ENCODE peak calls at places on chromosomes 11 and 22, in seven cellular contexts. H, V, L, F, Y, K and X are unnamed samples.

GRCh38 chr11:125593113-125593761 is 585 bp downstream of the STT3A start:
- DNase-seq in H (no peak), V (no peak), L (peak), F (peak), Y (no peak), K (no peak), X (no peak)

GRCh38 chr11:82865841-82866240 is 34.4 kb downstream of the PRCP start:
- DNase-seq in H (no peak), V (no peak), L (no peak), F (no peak), Y (no peak), K (no peak), X (no peak)

GRCh38 chr11:115990004-115990447 is 485.8 kb upstream of the CADM1 start:
- DNase-seq in H (no peak), V (no peak), L (no peak), F (no peak), Y (no peak), K (no peak), X (peak)

GRCh38 chr22:20164863-20165262 is 14.0 kb upstream of the CCDC188 start:
- DNase-seq in H (no peak), V (no peak), L (no peak), F (no peak), Y (no peak), K (no peak), X (peak)

GRCh38 chr11:96235725-96236124 is 107.3 kb downstream of the MAML2 start:
- DNase-seq in H (no peak), V (no peak), L (no peak), F (no peak), Y (no peak), K (no peak), X (no peak)

GRCh38 chr11:71204294-71204693 is 48.1 kb downstream of the SHANK2 start:
- DNase-seq in H (no peak), V (no peak), L (no peak), F (no peak), Y (no peak), K (no peak), X (no peak)

GRCh38 chr11:7364660-7365059 is 113.0 kb downstream of the SYT9 start:
- DNase-seq in H (no peak), V (no peak), L (no peak), F (no peak), Y (no peak), K (no peak), X (no peak)

GRCh38 chr11:73889019-73889418 is 12.2 kb downstream of the PAAF1 start:
- DNase-seq in H (no peak), V (no peak), L (no peak), F (no peak), Y (no peak), K (no peak), X (no peak)

GRCh38 chr22:26681395-26681821 is 24.0 kb downstream of the MIAT start:
- DNase-seq in H (no peak), V (no peak), L (no peak), F (no peak), Y (no peak), K (no peak), X (peak)

GRCh38 chr11:68074584-68075352 is 35.9 kb downstream of the TCIRG1 start:
- DNase-seq in H (no peak), V (no peak), L (no peak), F (no peak), Y (no peak), K (no peak), X (no peak)

GRCh38 chr22:34946339-34946985 is 119.5 kb upstream of the ISX start:
- DNase-seq in H (no peak), V (no peak), L (no peak), F (no peak), Y (no peak), K (no peak), X (no peak)

GRCh38 chr11:62726156-62727006 is 876 bp downstream of the HNRNPUL2 start:
- DNase-seq in H (peak), V (no peak), L (no peak), F (no peak), Y (no peak), K (no peak), X (no peak)

GRCh38 chr11:35419713-35420333 is 465 bp upstream of the SLC1A2 start:
- DNase-seq in H (no peak), V (no peak), L (no peak), F (no peak), Y (no peak), K (no peak), X (no peak)

GRCh38 chr11:1773711-1774550 is 10.2 kb upstream of the CTSD start:
- DNase-seq in H (no peak), V (no peak), L (no peak), F (no peak), Y (no peak), K (no peak), X (no peak)

GRCh38 chr11:63639195-63639832 is 25.1 kb upstream of the PLAAT3 start:
- DNase-seq in H (no peak), V (no peak), L (peak), F (no peak), Y (no peak), K (no peak), X (no peak)

GRCh38 chr22:31400023-31400397 is 606 bp downstream of the DRG1 start:
- DNase-seq in H (no peak), V (no peak), L (no peak), F (no peak), Y (no peak), K (no peak), X (no peak)

GRCh38 chr22:50202130-50202671 is 1.4 kb downstream of the SELENOO start:
- DNase-seq in H (peak), V (no peak), L (no peak), F (no peak), Y (no peak), K (no peak), X (peak)

GRCh38 chr22:32044477-32044876 is 1.4 kb downstream of the SLC5A1 start:
- DNase-seq in H (no peak), V (no peak), L (no peak), F (no peak), Y (no peak), K (no peak), X (no peak)

GRCh38 chr11:20467458-20468185 is 80.1 kb downstream of the PRMT3 start:
- DNase-seq in H (no peak), V (no peak), L (no peak), F (no peak), Y (no peak), K (no peak), X (no peak)

GRCh38 chr11:34316347-34317037 is 41.3 kb downstream of the ABTB2 start:
- DNase-seq in H (no peak), V (no peak), L (no peak), F (no peak), Y (no peak), K (no peak), X (no peak)

GRCh38 chr11:36441610-36442208 is 68.4 kb downstream of the TRAF6 start:
- DNase-seq in H (no peak), V (no peak), L (no peak), F (no peak), Y (no peak), K (no peak), X (no peak)

GRCh38 chr11:8613036-8613435 is 19.0 kb upstream of the STK33 start:
- DNase-seq in H (no peak), V (no peak), L (no peak), F (no peak), Y (no peak), K (no peak), X (no peak)

GRCh38 chr11:2929880-2930704 is 872 bp upstream of the PHLDA2 start:
- DNase-seq in H (peak), V (no peak), L (peak), F (peak), Y (no peak), K (no peak), X (peak)

GRCh38 chr11:15748107-15748506 is 608.2 kb downstream of the SOX6 start:
- DNase-seq in H (no peak), V (no peak), L (no peak), F (no peak), Y (no peak), K (no peak), X (no peak)
- TF ChIP-seq POLR2A in H (no peak), V (no peak), L (no peak), F (no peak), Y (no peak), K (no peak), X (no peak)

GRCh38 chr11:114264381-114264780 is 31.8 kb upstream of the NNMT start:
- DNase-seq in H (no peak), V (no peak), L (no peak), F (no peak), Y (no peak), K (no peak), X (no peak)
- H3K27ac ChIP-seq in H (no peak), V (no peak), L (no peak), F (no peak), Y (no peak), K (no peak), X (no peak)

GRCh38 chr22:37633693-37634504 is 5.6 kb upstream of the SH3BP1 start:
- DNase-seq in H (peak), V (peak), L (no peak), F (no peak), Y (peak), K (peak), X (peak)
- TF ChIP-seq POLR2A in H (no peak), V (no peak), L (no peak), F (no peak), Y (no peak), K (no peak), X (no peak)

GRCh38 chr22:22196018-22196533 is 48.5 kb upstream of the VPREB1 start:
- DNase-seq in H (no peak), V (no peak), L (no peak), F (no peak), Y (no peak), K (no peak), X (no peak)

GRCh38 chr22:22196833-22197477 is 47.6 kb upstream of the VPREB1 start:
- DNase-seq in H (no peak), V (no peak), L (no peak), F (no peak), Y (no peak), K (no peak), X (no peak)

GRCh38 chr22:22193923-22194322 is 50.7 kb upstream of the VPREB1 start:
- DNase-seq in H (no peak), V (no peak), L (no peak), F (no peak), Y (no peak), K (no peak), X (no peak)

GRCh38 chr22:22194931-22195264 is 49.7 kb upstream of the VPREB1 start:
- DNase-seq in H (no peak), V (no peak), L (no peak), F (no peak), Y (no peak), K (no peak), X (no peak)

GRCh38 chr22:22195265-22196017 is 49.1 kb upstream of the VPREB1 start:
- DNase-seq in H (peak), V (peak), L (peak), F (peak), Y (no peak), K (peak), X (no peak)
- H3K27ac ChIP-seq in H (no peak), V (no peak), L (no peak), F (no peak), Y (no peak), K (no peak), X (no peak)

GRCh38 chr11:69078930-69079607 is 30.3 kb downstream of the TPCN2 start:
- DNase-seq in H (no peak), V (no peak), L (no peak), F (no peak), Y (no peak), K (no peak), X (peak)

GRCh38 chr11:69081180-69081579 is 32.4 kb downstream of the TPCN2 start:
- DNase-seq in H (no peak), V (no peak), L (no peak), F (no peak), Y (no peak), K (no peak), X (no peak)

GRCh38 chr11:69079891-69080290 is 31.2 kb downstream of the TPCN2 start:
- DNase-seq in H (no peak), V (no peak), L (no peak), F (no peak), Y (no peak), K (no peak), X (no peak)

GRCh38 chr11:69078508-69078907 is 29.8 kb downstream of the TPCN2 start:
- DNase-seq in H (no peak), V (no peak), L (no peak), F (no peak), Y (no peak), K (no peak), X (no peak)

DNA sequence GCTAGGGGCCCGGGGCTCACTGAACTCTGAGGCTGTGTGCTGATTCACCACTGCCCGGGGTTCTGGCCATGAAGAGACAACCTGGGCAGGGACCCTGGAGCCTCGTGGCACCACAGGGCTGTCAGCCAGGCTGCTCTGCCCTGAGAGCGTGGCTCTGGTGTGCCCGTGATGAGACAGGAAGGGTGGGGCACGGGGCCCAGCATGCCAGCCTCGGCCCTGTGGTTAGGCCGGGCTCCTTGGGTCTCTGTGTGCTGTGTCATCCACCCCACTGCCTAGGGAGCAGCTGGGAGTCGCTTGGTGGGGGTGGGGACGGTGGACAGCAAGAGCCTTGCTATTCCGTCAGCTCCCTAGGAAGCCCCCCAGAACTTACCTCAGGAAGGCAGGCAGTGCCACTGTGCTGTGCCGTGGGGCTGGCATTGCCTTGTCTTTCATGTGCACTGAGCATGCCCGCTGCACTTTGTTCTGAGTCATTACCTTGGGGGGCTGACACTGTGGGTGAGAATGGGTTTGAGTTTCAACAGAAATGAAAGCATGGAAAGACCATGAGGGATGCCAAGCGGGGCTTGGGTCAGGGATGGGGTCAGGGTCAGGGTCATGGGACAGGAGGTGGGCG is 31.7 kb downstream of the TPCN2 start:
- DNase-seq in H (no peak), V (no peak), L (no peak), F (no peak), Y (no peak), K (no peak), X (peak)
- TF ChIP-seq POLR2A in H (no peak), V (no peak), L (no peak), F (no peak), Y (no peak), K (no peak), X (no peak)

DNA sequence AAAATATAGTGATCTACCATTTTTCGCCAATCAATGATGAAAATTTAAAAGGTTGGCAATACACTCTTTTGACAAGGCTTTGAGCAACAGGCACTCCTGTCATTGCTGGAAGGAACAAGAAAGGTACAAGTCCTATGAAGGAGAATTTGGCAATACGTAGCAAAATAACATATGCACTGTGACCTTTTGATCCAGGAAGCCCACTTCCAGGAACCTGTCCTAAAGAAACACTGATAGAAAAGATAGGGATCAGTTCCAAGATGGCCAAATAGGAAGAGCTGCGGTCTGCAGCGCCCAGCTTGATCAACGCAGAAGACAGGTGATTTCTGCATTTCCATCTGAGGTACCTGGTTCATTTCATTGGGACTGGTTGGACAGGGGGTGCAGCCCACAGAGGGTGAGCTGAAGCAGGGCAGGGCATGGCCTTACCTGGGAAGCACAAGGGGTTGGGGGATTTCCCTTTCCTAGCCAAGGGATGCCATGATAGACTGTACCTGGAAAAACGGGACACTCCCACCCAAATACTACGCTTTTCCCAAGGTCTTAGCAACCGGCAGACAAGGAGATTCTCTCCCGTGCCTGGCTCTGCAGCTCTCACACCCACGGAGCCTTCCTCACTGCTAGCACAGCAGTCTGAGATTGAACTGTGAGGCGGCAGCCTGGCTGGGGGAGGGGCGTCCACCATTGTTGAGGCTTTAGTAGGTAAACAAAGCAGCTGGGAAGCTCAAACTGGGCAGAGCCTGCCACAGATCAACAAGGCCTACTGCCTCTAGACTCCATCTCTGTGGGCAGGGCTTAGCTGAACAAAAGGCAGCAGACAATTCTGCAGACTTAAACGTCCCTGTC is 69.7 kb upstream of the GALNT18 start:
- DNase-seq in H (no peak), V (no peak), L (no peak), F (no peak), Y (no peak), K (no peak), X (no peak)
- H3K27ac ChIP-seq in H (no peak), V (no peak), L (no peak), F (no peak), Y (no peak), K (no peak), X (no peak)